ENCODE peak calls at places on chromosomes 2 and 18, in eight cellular contexts. One of them, this sample, is unnamed.

GRCh38 chr18:79069792-79070151 is 578 bp downstream of the ATP9B start:
- DNase-seq in fibroblast of gingiva: no peak
- DNase-seq in A549: no peak
- DNase-seq in astrocyte of the spinal cord: peak; percentile 32
- DNase-seq in T1000: no peak
- DNase-seq in GM04504: no peak
- DNase-seq in fibroblast of lung: no peak
- DNase-seq in pancreas: no peak
- DNase-seq in this sample: no peak

GRCh38 chr2:157628532-157629415 is at the start of gene ACVR1C:
- DNase-seq in fibroblast of gingiva: peak; percentile 43
- DNase-seq in A549: peak; percentile 71
- DNase-seq in astrocyte of the spinal cord: peak; percentile 54
- DNase-seq in T1000: peak; percentile 64
- DNase-seq in GM04504: peak; percentile 12
- DNase-seq in fibroblast of lung: peak; percentile 40
- DNase-seq in pancreas: peak; percentile 73
- DNase-seq in this sample: no peak

GRCh38 chr18:25650201-25650941 is 298.4 kb upstream of the ZNF521 start:
- DNase-seq in fibroblast of gingiva: peak; percentile 92
- DNase-seq in A549: no peak
- DNase-seq in astrocyte of the spinal cord: peak; percentile 96
- DNase-seq in T1000: peak; percentile 13
- DNase-seq in GM04504: peak; percentile 86
- DNase-seq in fibroblast of lung: peak; percentile 91
- DNase-seq in pancreas: no peak
- DNase-seq in this sample: no peak

GRCh38 chr2:71281950-71282349 is 49.6 kb upstream of the ZNF638 start:
- DNase-seq in fibroblast of gingiva: no peak
- DNase-seq in A549: no peak
- DNase-seq in astrocyte of the spinal cord: no peak
- DNase-seq in T1000: no peak
- DNase-seq in GM04504: no peak
- DNase-seq in fibroblast of lung: no peak
- DNase-seq in pancreas: no peak
- DNase-seq in this sample: no peak

GRCh38 chr18:31510319-31510718 is 12.3 kb downstream of the DSG2 start:
- DNase-seq in fibroblast of gingiva: no peak
- DNase-seq in A549: no peak
- DNase-seq in astrocyte of the spinal cord: no peak
- DNase-seq in T1000: no peak
- DNase-seq in GM04504: no peak
- DNase-seq in fibroblast of lung: no peak
- DNase-seq in pancreas: no peak
- DNase-seq in this sample: no peak

GRCh38 chr18:49495074-49495473 is 8.0 kb upstream of the C18orf32 start:
- DNase-seq in fibroblast of gingiva: no peak
- DNase-seq in A549: no peak
- DNase-seq in astrocyte of the spinal cord: no peak
- DNase-seq in T1000: no peak
- DNase-seq in GM04504: no peak
- DNase-seq in fibroblast of lung: no peak
- DNase-seq in pancreas: no peak
- DNase-seq in this sample: no peak

GRCh38 chr2:236762628-236763027 is 193.0 kb downstream of the ACKR3 start:
- DNase-seq in fibroblast of gingiva: no peak
- DNase-seq in A549: no peak
- DNase-seq in astrocyte of the spinal cord: no peak
- DNase-seq in T1000: no peak
- DNase-seq in GM04504: no peak
- DNase-seq in fibroblast of lung: no peak
- DNase-seq in pancreas: no peak
- DNase-seq in this sample: no peak

GRCh38 chr18:13309031-13309430 is 90.5 kb downstream of the LDLRAD4 start:
- DNase-seq in fibroblast of gingiva: no peak
- DNase-seq in A549: no peak
- DNase-seq in astrocyte of the spinal cord: no peak
- DNase-seq in T1000: no peak
- DNase-seq in GM04504: no peak
- DNase-seq in fibroblast of lung: no peak
- DNase-seq in pancreas: no peak
- DNase-seq in this sample: no peak